ENCODE peak calls at places on chromosomes 13 and 19, in four cellular contexts. Q is K562, I is HepG2, S is GM12878. H is an unnamed sample.

GRCh38 chr13:82933986-82934385 is 948.3 kb downstream of the SLITRK1 start:
- DNase-seq in S (no peak), I (no peak), Q (no peak), H (no peak)

GRCh38 chr13:101127741-101128353 is 288.5 kb downstream of the NALCN start:
- DNase-seq in Q (peak), S (no peak), I (peak), H (no peak)

GRCh38 chr13:48909088-48909389 is 66.7 kb upstream of the FNDC3A start:
- DNase-seq in Q (no peak), I (no peak), S (no peak), H (no peak)

GRCh38 chr13:52393572-52394357 is 12.2 kb downstream of the THSD1 start:
- DNase-seq in S (no peak), I (no peak), Q (no peak), H (no peak)

GRCh38 chr13:42334329-42334706 is 62.4 kb downstream of the AKAP11 start:
- DNase-seq in Q (no peak), I (no peak), S (peak), H (no peak)

GRCh38 chr19:4295972-4296771 is 6.0 kb downstream of the TMIGD2 start:
- DNase-seq in I (no peak), Q (no peak), S (no peak), H (no peak)

GRCh38 chr19:55528030-55528801 is 8.7 kb downstream of the SBK2 start:
- DNase-seq in Q (no peak), S (no peak), I (peak), H (no peak)

GRCh38 chr13:26280822-26281221 is 26.9 kb downstream of the CDK8 start:
- DNase-seq in S (no peak), I (peak), Q (no peak), H (no peak)

GRCh38 chr13:109212630-109213029 is 573.8 kb downstream of the IRS2 start:
- DNase-seq in I (no peak), Q (no peak), S (no peak), H (no peak)

GRCh38 chr13:28043224-28043623 is 54.7 kb upstream of the URAD start:
- DNase-seq in Q (no peak), I (no peak), S (no peak), H (no peak)

GRCh38 chr19:6423499-6424189 is 967 bp downstream of the KHSRP start:
- DNase-seq in I (peak), Q (peak), S (no peak), H (peak)

GRCh38 chr19:28864024-28864503 is 348.9 kb downstream of the UQCRFS1 start:
- DNase-seq in S (no peak), I (no peak), Q (no peak), H (no peak)

GRCh38 chr13:47038196-47038595 is 141.3 kb upstream of the HTR2A start:
- DNase-seq in Q (no peak), S (no peak), I (no peak), H (no peak)

GRCh38 chr13:100528820-100529219 is 59.8 kb downstream of the GGACT start:
- DNase-seq in S (no peak), I (no peak), Q (no peak), H (no peak)

GRCh38 chr13:44649834-44650233 is 73.7 kb upstream of the TSC22D1 start:
- DNase-seq in I (no peak), S (no peak), Q (no peak), H (no peak)

GRCh38 chr13:98575876-98576214 is 1.1 kb downstream of the STK24 start:
- DNase-seq in Q (no peak), S (no peak), I (no peak), H (no peak)

GRCh38 chr13:40777166-40777956 is 6.4 kb upstream of the MRPS31 start:
- DNase-seq in I (peak), Q (peak), S (no peak), H (peak)

GRCh38 chr13:88623150-88623549 is 952.0 kb downstream of the SLITRK5 start:
- DNase-seq in S (no peak), Q (no peak), I (no peak), H (no peak)

GRCh38 chr13:44165172-44165894 is 208.3 kb upstream of the SERP2 start:
- DNase-seq in Q (no peak), S (no peak), I (no peak), H (no peak)

GRCh38 chr19:16064209-16064889 is 11.9 kb upstream of the TPM4 start:
- DNase-seq in I (no peak), S (no peak), Q (no peak), H (no peak)

GRCh38 chr13:54949735-54950134 is 1921.1 kb downstream of the OLFM4 start:
- DNase-seq in Q (no peak), I (no peak), S (no peak), H (no peak)

GRCh38 chr19:6769006-6769637 is 1.9 kb upstream of the SH2D3A start:
- DNase-seq in Q (peak), S (no peak), I (no peak), H (peak)

GRCh38 chr13:51252954-51253531 is 30.8 kb downstream of the FAM124A start:
- DNase-seq in Q (no peak), I (no peak), S (peak), H (no peak)

GRCh38 chr13:27174766-27175455 is 3.3 kb upstream of the USP12 start:
- DNase-seq in S (no peak), Q (no peak), I (no peak), H (no peak)

GRCh38 chr13:21171420-21171819 is 4.9 kb downstream of the SKA3 start:
- DNase-seq in I (peak), S (no peak), Q (no peak), H (no peak)

GRCh38 chr13:21181671-21182070 is 5.2 kb downstream of the MRPL57 start:
- DNase-seq in I (no peak), S (no peak), Q (no peak), H (no peak)

GRCh38 chr13:21176982-21177284 is 475 bp downstream of the MRPL57 start:
- DNase-seq in Q (no peak), S (no peak), I (no peak), H (no peak)

GRCh38 chr13:21176195-21176981 is at the start of the genes MRPL57 and SKA3:
- DNase-seq in S (peak), I (peak), Q (peak), H (peak)

GRCh38 chr13:21175656-21176194 is 627 bp downstream of the SKA3 start:
- DNase-seq in S (no peak), Q (no peak), I (peak), H (no peak)
- TF ChIP-seq CREM in S (no peak), Q (no peak), I (no peak), H (no peak)

GRCh38 chr13:61246351-61246750 is 169.3 kb downstream of the PCDH20 start:
- DNase-seq in Q (no peak), S (no peak), I (no peak), H (no peak)

GRCh38 chr13:61253105-61253877 is 162.4 kb downstream of the PCDH20 start:
- DNase-seq in I (no peak), S (no peak), Q (no peak), H (no peak)

GRCh38 chr13:61252213-61252612 is 163.4 kb downstream of the PCDH20 start:
- DNase-seq in Q (no peak), I (no peak), S (no peak), H (no peak)

DNA sequence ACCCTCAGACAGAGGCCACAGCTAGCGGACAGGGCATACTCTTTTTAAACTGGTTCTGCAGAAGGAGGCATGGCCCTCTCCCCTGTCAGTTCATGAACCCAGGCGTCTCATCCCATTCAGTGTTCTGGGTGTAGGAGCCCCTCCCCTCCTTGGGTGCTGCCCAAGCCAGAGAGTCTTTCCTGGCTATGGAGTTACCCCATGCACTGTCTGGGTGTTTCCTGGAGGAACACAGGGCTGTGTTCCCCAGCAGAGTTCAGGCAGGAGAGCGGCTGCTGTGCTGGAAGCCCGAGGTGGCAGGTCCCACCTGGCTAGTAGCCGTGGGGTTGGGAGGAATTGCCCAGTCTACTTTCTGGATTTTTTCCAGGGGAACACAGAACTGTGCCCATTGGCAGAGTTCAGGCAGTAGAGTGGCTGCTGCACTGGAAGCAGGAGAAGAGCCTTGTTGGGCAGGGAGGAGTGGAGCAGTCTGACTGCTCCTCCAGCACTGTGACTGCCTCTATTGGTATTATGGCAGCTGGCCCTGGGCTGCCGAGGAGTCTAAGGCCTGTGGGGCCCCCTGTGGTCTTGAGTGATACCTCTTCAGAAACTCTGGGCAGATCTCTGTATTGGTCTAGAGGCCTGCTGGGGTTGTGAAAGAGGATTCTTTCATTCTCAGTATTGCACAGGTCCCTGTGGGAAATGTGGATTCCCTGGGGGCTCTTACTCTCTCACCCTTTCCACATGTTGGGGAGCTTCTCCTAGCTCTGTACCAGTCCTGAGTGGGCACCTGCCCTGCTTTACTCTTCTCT is 168.3 kb downstream of the PCDH20 start:
- DNase-seq in I (no peak), Q (no peak), S (peak), H (peak)
- TF ChIP-seq USF2 in I (no peak), Q (no peak), S (no peak), H (no peak)

DNA sequence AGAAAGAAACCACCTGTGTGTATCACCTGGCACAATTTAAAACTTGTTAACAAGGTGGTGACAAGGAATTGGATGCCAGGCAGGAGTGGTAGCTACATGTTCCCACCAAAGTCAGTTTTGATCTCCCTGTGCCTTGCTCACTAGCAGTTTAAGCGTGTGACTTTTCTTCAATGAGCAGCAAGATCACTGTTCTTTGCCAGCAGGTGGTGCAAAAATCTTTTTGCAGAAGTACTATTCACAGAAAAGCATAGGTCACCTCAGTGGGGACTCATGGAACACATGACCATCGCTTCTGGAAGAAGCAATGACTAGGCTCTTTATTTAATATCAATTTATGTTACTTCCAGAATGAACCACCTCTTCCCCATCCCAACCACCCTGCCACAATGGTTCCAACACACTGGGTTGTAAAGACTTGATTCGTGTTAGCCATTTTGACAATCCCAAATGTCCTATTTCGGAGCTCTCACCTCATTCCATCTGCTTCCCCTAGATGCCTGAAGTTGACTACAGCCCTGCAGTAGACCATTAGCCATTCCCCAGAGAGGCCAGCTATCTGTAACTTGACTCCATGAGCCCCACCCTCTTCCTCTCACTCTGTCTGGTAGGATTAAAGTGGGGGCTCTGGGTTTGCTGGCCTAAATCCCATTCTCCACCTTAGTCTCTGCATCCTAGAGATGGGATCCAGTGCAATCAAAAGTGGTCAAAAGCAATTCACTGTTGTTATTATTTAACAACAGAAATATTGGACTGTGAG is 59.1 kb upstream of the TNFRSF19 start:
- DNase-seq in Q (no peak), I (peak), S (peak), H (peak)
- TF ChIP-seq CREM in Q (no peak), I (no peak), S (no peak), H (no peak)

GRCh38 chr13:114097893-114098688 is 34.3 kb downstream of the RASA3 start:
- DNase-seq in Q (no peak), I (no peak), S (no peak), H (peak)

GRCh38 chr13:114099918-114100445 is 32.4 kb downstream of the RASA3 start:
- DNase-seq in S (no peak), Q (no peak), I (peak), H (peak)

GRCh38 chr13:114097504-114097892 is 34.9 kb downstream of the RASA3 start:
- DNase-seq in S (no peak), I (no peak), Q (no peak), H (no peak)

GRCh38 chr13:114100446-114101320 is 31.7 kb downstream of the RASA3 start:
- DNase-seq in Q (no peak), S (no peak), I (no peak), H (peak)

GRCh38 chr13:114099191-114099590 is 33.2 kb downstream of the RASA3 start:
- DNase-seq in Q (peak), S (no peak), I (peak), H (peak)
- TF ChIP-seq USF2 in Q (no peak), S (no peak), I (no peak), H (no peak)

DNA sequence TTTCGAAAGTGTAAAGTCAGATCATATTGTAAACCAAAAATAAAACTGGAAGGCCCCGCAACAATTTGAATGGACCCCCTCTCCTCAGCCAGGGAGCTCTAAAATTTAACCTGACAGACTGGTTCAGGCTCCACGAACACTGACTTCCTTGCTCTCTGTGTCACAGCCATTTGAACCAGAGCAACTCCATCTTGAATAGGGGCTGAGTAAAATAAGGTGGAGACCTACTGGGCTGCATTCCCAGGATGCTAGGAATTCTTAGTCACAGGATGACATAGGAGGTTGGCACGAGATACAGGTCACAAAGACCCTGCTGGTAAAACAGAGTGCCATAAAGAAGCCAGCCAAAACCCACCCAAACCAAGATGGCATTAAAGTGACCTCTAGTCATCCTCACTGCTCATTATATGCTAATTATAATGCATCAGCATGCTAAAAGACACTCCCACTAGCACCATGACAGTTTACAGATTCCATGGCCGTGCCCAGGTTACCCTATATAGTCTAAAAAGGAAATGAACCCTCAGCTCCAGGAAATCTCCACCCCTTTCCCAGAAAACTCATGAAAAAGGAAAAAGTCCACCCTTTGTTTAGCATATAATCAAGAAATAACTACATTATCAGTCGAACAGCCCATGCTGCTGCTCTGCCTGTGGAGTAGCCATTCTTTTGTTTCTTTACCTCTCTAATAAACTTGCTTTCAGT is 43.1 kb downstream of the RFXAP start:
- DNase-seq in I (no peak), S (no peak), Q (no peak), H (no peak)
- TF ChIP-seq CREM in I (no peak), S (no peak), Q (no peak), H (no peak)

GRCh38 chr19:1340681-1341469 is 42.8 kb upstream of the NDUFS7 start:
- DNase-seq in S (no peak), I (no peak), Q (no peak), H (no peak)

GRCh38 chr19:1333789-1334188 is 48.1 kb downstream of the EFNA2 start:
- DNase-seq in Q (peak), I (no peak), S (no peak), H (no peak)

GRCh38 chr19:1336079-1336684 is 47.5 kb upstream of the NDUFS7 start:
- DNase-seq in I (no peak), S (peak), Q (no peak), H (no peak)
- TF ChIP-seq USF2 in I (no peak), S (no peak), Q (no peak), H (no peak)

GRCh38 chr19:48558018-48558684 is 6.2 kb downstream of the SULT2B1 start:
- DNase-seq in Q (peak), I (peak), S (no peak), H (peak)
- TF ChIP-seq CREM in Q (no peak), I (no peak), S (no peak), H (no peak)

H was measured in WTC11.